ENCODE peak calls at places on chromosome 19, in five cellular contexts. A is mesenchymal stem cell, O is H9, Y is H1, V is trophoblast cell. F is an unnamed sample. For H3K4me1, the result is how much of the 10 kb centered on the place peaks cover.

GRCh38 chr19:35206379-35206778 is 22.2 kb downstream of the FAM187B start:
- DNase-seq in Y (no peak), V (no peak), A (no peak), O (no peak), F (no peak)

GRCh38 chr19:5631511-5632240 is 8.8 kb downstream of the SAFB start:
- DNase-seq in Y (no peak), A (no peak), V (no peak), O (no peak), F (no peak)

GRCh38 chr19:48403606-48404005 is 10.1 kb downstream of the GRIN2D start:
- DNase-seq in V (peak), A (peak), O (peak), Y (no peak), F (no peak)

GRCh38 chr19:31676271-31677004 is 327.2 kb upstream of the TSHZ3 start:
- DNase-seq in Y (peak), V (peak), A (peak), O (peak), F (no peak)

GRCh38 chr19:23075031-23075733 is 41.6 kb upstream of the ZNF730 start:
- DNase-seq in A (peak), O (peak), V (peak), Y (peak), F (peak)

GRCh38 chr19:610801-611505 is 21.3 kb downstream of the HCN2 start:
- DNase-seq in A (peak), Y (no peak), V (no peak), O (no peak), F (no peak)

GRCh38 chr19:49451430-49452181 is at the start of gene PIH1D1:
- DNase-seq in V (peak), Y (peak), O (peak), A (peak), F (peak)

GRCh38 chr19:51710163-51710562 is 13.6 kb downstream of the HAS1 start:
- DNase-seq in V (peak), O (no peak), Y (no peak), A (no peak), F (no peak)

GRCh38 chr19:54573330-54573872 is at the start of gene LILRA2:
- DNase-seq in Y (no peak), A (no peak), O (no peak), V (no peak), F (no peak)

GRCh38 chr19:33306853-33307792 is 4.8 kb upstream of the CEBPA start:
- DNase-seq in A (no peak), Y (no peak), O (no peak), V (no peak), F (no peak)

GRCh38 chr19:39995794-39996193 is 1.1 kb upstream of the ZNF546 start:
- DNase-seq in O (no peak), Y (no peak), V (no peak), A (no peak), F (no peak)

GRCh38 chr19:53275480-53275879 is 8.0 kb upstream of the VN1R4 start:
- DNase-seq in Y (no peak), V (no peak), A (no peak), O (no peak), F (no peak)

GRCh38 chr19:50518091-50519005 is 4.6 kb upstream of the ASPDH start:
- DNase-seq in O (peak), A (no peak), V (no peak), Y (no peak), F (no peak)

GRCh38 chr19:31308781-31309180 is 40.5 kb downstream of the TSHZ3 start:
- DNase-seq in V (no peak), Y (no peak), A (no peak), O (no peak), F (no peak)

GRCh38 chr19:37506387-37507166 is at the start of gene ZNF793:
- DNase-seq in Y (peak), O (peak), V (peak), A (peak), F (peak)

GRCh38 chr19:35562336-35562735 is 1.1 kb downstream of the ATP4A start:
- DNase-seq in O (no peak), A (no peak), Y (no peak), V (no peak), F (no peak)

GRCh38 chr19:8922591-8922990 is 87.6 kb downstream of the MUC16 start:
- DNase-seq in V (no peak), O (peak), A (no peak), Y (no peak), F (no peak)

GRCh38 chr19:57317503-57317902 is 2.8 kb upstream of the ZNF543 start:
- DNase-seq in O (peak), A (no peak), V (peak), Y (no peak), F (no peak)

GRCh38 chr19:51702754-51703654 is 9.9 kb downstream of the SPACA6 start:
- DNase-seq in Y (peak), V (peak), A (peak), O (peak), F (no peak)

GRCh38 chr19:50266041-50266440 is 62.6 kb downstream of the MYH14 start:
- DNase-seq in A (no peak), O (no peak), V (no peak), Y (no peak), F (no peak)

GRCh38 chr19:50922316-50922853 is 11.2 kb upstream of the KLK4 start:
- DNase-seq in V (peak), O (peak), A (peak), Y (peak), F (peak)

GRCh38 chr19:30053558-30053957 is 111.5 kb downstream of the URI1 start:
- DNase-seq in O (no peak), A (no peak), Y (no peak), V (no peak), F (no peak)

GRCh38 chr19:7393934-7394508 is 45.3 kb downstream of the ARHGEF18 start:
- DNase-seq in Y (no peak), V (no peak), A (no peak), O (no peak), F (no peak)

GRCh38 chr19:49560358-49560900 is 19.9 kb downstream of the NOSIP start:
- DNase-seq in Y (no peak), A (no peak), O (peak), V (no peak), F (no peak)

GRCh38 chr19:19627716-19628498 is at the start of gene LPAR2:
- DNase-seq in O (peak), Y (no peak), A (no peak), V (peak), F (peak)

GRCh38 chr19:28330831-28331230 is 882.1 kb downstream of the UQCRFS1 start:
- DNase-seq in V (no peak), A (no peak), Y (no peak), O (no peak), F (no peak)

GRCh38 chr19:7600721-7601120 is 5.1 kb downstream of the CAMSAP3 start:
- DNase-seq in Y (no peak), V (no peak), O (no peak), A (no peak), F (no peak)

GRCh38 chr19:43624933-43625332 is 5.5 kb upstream of the ZNF428 start:
- DNase-seq in A (peak), Y (no peak), V (peak), O (peak), F (no peak)

GRCh38 chr19:43148233-43148632 is 38.1 kb downstream of the PSG5 start:
- DNase-seq in O (no peak), V (peak), Y (no peak), A (no peak), F (no peak)

GRCh38 chr19:55145241-55145640 is 3.8 kb downstream of the TNNT1 start:
- DNase-seq in O (no peak), V (no peak), A (no peak), Y (no peak), F (no peak)

GRCh38 chr19:30046522-30046921 is 104.5 kb downstream of the URI1 start:
- DNase-seq in A (no peak), Y (no peak), V (no peak), O (no peak), F (no peak)

GRCh38 chr19:40225440-40226305 is 816 bp downstream of the CCNP start:
- DNase-seq in A (no peak), Y (no peak), V (no peak), O (no peak), F (no peak)

GRCh38 chr19:58386166-58386575 is 898 bp upstream of the RPS5 start:
- DNase-seq in Y (no peak), V (no peak), A (no peak), O (peak), F (no peak)

GRCh38 chr19:49861127-49861526 is 6.2 kb downstream of the PNKP start:
- DNase-seq in A (no peak), O (peak), V (peak), Y (no peak), F (no peak)

GRCh38 chr19:19305696-19306095 is 14.6 kb downstream of the SUGP1 start:
- DNase-seq in V (no peak), A (no peak), O (no peak), Y (no peak), F (no peak)

GRCh38 chr19:45484273-45484945 is 12.4 kb downstream of the RTN2 start:
- DNase-seq in O (no peak), Y (no peak), V (no peak), A (peak), F (no peak)

DNA sequence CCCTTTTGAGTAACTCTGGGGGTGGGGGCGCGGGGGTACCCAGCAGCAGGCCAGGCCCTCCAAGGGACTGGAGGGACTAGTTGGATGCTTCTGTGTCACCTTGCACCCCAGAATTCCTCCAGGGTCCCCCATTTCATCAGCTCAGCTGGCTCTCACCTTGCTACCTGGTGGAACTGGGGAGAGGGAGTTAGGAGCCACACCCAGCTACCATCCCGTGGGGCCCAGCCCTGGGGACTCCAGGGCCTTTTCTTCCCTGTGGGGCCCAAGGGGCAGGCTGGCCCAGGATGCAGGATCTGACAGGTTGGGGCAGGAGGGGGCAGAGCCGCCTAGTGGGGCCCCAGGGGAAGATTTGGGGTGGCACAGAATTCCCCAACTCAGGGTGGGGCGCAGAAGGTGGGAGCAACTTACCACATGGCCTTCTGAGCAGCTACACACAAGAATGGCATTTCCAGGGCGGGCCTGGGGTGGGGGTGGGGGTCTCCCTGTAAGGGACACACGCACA is 32.8 kb upstream of the NANOS3 start:
- DNase-seq in Y (no peak), V (no peak), A (no peak), O (no peak), F (no peak)
- H3K4me1 ChIP-seq in Y (under half), V (half or more), A (under half), O (under half), F (under half)

DNA sequence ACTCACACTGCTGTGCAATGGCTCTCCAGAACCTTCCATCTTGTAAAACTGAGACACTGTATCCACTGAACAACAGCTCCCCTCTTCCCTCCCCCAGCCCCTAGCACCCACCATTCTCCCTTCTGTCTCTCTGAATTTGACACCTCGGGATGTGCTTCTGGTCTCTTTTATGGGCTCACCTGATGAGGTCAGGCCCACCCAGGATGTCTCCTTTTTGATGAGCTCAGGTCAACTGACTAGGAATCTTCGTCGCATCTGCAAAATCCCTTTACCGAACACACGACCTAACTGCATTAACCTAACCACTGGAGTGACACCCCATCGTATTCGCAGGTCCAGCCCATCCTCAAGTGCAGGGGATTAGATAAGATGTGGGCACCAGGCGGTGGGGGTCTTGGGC is 73.9 kb downstream of the GNG7 start:
- DNase-seq in V (no peak), A (no peak), Y (no peak), O (no peak), F (no peak)
- H2BK12ac ChIP-seq in V (no peak), A (no peak), Y (no peak), O (no peak), F (no peak)

GRCh38 chr19:38730731-38731589 is 13.3 kb downstream of the CAPN12 start:
- DNase-seq in A (no peak), V (no peak), Y (no peak), O (peak), F (no peak)

GRCh38 chr19:38730470-38730730 is 13.9 kb downstream of the CAPN12 start:
- DNase-seq in V (no peak), A (no peak), Y (no peak), O (no peak), F (no peak)

GRCh38 chr19:38728752-38729541 is 15.3 kb downstream of the CAPN12 start:
- DNase-seq in A (no peak), Y (no peak), V (no peak), O (no peak), F (no peak)

GRCh38 chr19:38727868-38728660 is 16.2 kb downstream of the CAPN12 start:
- DNase-seq in V (no peak), Y (no peak), A (peak), O (no peak), F (no peak)

GRCh38 chr19:38729653-38730469 is 14.4 kb downstream of the CAPN12 start:
- DNase-seq in Y (peak), O (peak), A (peak), V (peak), F (peak)
- H3K4me1 ChIP-seq in Y (under half), O (under half), A (under half), V (under half), F (under half)

GRCh38 chr19:16988661-16989060 is 37.9 kb downstream of the CPAMD8 start:
- DNase-seq in V (no peak), Y (no peak), A (no peak), O (no peak), F (no peak)

DNA sequence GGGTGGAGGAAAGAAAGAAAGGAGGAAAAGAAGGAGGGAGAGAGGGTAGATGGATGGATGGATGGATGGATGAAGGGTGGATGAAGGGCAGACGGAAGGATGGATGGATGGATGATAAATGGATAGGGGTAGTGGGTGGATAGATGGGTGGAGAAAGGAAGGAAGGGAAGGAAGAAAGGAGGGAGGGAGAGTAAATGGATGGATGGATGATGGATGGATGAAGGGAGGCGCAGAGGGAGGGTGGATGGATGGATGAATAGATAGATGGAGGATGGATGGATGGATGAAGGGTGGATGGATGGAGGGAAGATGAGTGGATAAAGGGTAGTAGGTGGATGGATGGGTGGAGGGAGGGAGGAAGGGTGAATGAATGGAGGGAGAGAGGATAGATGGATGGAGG is 41.2 kb downstream of the CPAMD8 start:
- DNase-seq in Y (no peak), A (no peak), V (no peak), O (no peak), F (no peak)
- H2BK12ac ChIP-seq in Y (no peak), A (no peak), V (no peak), O (no peak), F (no peak)

DNA sequence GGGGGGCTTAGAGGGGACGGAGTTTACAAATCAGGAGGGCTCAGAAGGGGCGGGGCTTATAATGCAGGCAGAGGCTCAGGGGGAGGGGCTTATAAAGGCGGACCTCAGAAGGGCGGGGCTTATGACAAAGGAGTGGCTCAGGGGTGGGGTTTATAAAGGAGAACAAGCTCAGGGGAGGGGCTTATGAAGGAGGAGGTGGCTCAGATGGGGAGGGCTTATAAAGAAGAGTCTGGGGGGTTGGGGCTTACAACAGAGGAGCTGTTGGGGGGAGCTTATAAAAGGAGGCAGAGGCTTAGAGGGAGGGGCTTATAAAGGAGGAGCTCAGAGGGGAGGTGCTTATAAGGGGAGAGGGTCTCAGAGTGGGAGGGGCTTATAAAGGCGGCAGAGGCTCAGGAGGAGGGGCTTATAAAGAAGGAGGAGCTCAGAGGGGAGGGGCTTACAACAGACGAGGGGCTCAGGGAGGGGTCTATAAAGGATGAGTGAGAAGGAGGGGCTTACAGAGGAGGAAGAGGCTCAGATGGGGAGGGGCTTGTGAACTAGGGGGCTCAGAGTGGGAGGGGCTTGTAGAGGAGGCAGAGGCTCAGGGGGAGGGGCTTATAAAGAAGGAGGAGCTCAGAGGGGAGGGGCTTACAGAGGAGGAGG is 1.0 kb downstream of the SMIM24 start:
- DNase-seq in O (peak), V (no peak), Y (no peak), A (no peak), F (no peak)
- H3K4me1 ChIP-seq in O (under half), V (under half), Y (under half), A (under half), F (under half)

GRCh38 chr19:15300533-15301194 is 31.7 kb downstream of the BRD4 start:
- DNase-seq in Y (no peak), A (peak), V (peak), O (no peak), F (no peak)

GRCh38 chr19:15296841-15297415 is 35.4 kb downstream of the BRD4 start:
- DNase-seq in Y (no peak), A (no peak), V (peak), O (no peak), F (no peak)

GRCh38 chr19:15299568-15300409 is 32.5 kb downstream of the BRD4 start:
- DNase-seq in A (peak), V (peak), O (no peak), Y (no peak), F (no peak)

GRCh38 chr19:15297416-15298224 is 34.7 kb downstream of the BRD4 start:
- DNase-seq in Y (no peak), O (no peak), A (peak), V (peak), F (no peak)

GRCh38 chr19:15298847-15299567 is 33.3 kb downstream of the BRD4 start:
- DNase-seq in V (peak), Y (no peak), O (no peak), A (no peak), F (no peak)
- H2BK12ac ChIP-seq in V (peak), Y (peak), O (no peak), A (peak), F (no peak)

GRCh38 chr19:18301718-18302111 is 20.3 kb upstream of the JUND start:
- DNase-seq in Y (no peak), O (no peak), V (no peak), A (no peak), F (no peak)

GRCh38 chr19:18299654-18300053 is 18.2 kb upstream of the JUND start:
- DNase-seq in Y (no peak), V (no peak), O (no peak), A (no peak), F (no peak)

GRCh38 chr19:18297308-18297707 is 15.9 kb upstream of the JUND start:
- DNase-seq in Y (no peak), O (no peak), A (peak), V (no peak), F (no peak)

GRCh38 chr19:18300930-18301717 is 19.7 kb upstream of the JUND start:
- DNase-seq in Y (no peak), V (peak), O (no peak), A (peak), F (no peak)

GRCh38 chr19:18298601-18299000 is 17.2 kb upstream of the JUND start:
- DNase-seq in V (no peak), A (peak), Y (no peak), O (no peak), F (no peak)
- H3K4me1 ChIP-seq in V (under half), A (under half), Y (under half), O (under half), F (under half)

F was measured in neuronal stem cell.